ENCODE peak calls at places on chromosomes 3 and 15, in four cellular contexts. One of them, this sample, is unnamed.
A peak's percentile ranks its signal among the peaks of the same experiment; 100 is the strongest.

GRCh38 chr15:59347915-59348314 is 24.8 kb downstream of the MYO1E start:
- DNase-seq in right lobe of liver: no peak
- DNase-seq in kidney: no peak
- DNase-seq in neural progenitor cell: no peak
- DNase-seq in this sample: no peak

GRCh38 chr3:49536875-49537533 is 17.3 kb upstream of the BSN start:
- DNase-seq in kidney: no peak
- DNase-seq in right lobe of liver: no peak
- DNase-seq in neural progenitor cell: no peak
- DNase-seq in this sample: no peak

GRCh38 chr15:69319384-69320375 is 21.0 kb downstream of the PAQR5 start:
- DNase-seq in neural progenitor cell: no peak
- DNase-seq in right lobe of liver: no peak
- DNase-seq in kidney: no peak
- DNase-seq in this sample: no peak

GRCh38 chr3:58529516-58530353 is 7.3 kb downstream of the ACOX2 start:
- DNase-seq in right lobe of liver: no peak
- DNase-seq in neural progenitor cell: peak; percentile 86
- DNase-seq in kidney: peak; percentile 66
- DNase-seq in this sample: peak; percentile 37

GRCh38 chr3:194475978-194476377 is 10.8 kb downstream of the ATP13A3 start:
- DNase-seq in kidney: no peak
- DNase-seq in neural progenitor cell: no peak
- DNase-seq in right lobe of liver: no peak
- DNase-seq in this sample: no peak

GRCh38 chr3:4741404-4742307 is 237.6 kb upstream of the BHLHE40 start:
- DNase-seq in neural progenitor cell: no peak
- DNase-seq in right lobe of liver: peak; percentile 84
- DNase-seq in kidney: no peak
- DNase-seq in this sample: no peak

GRCh38 chr3:146692254-146692653 is 87.1 kb upstream of the PLSCR5 start:
- DNase-seq in kidney: no peak
- DNase-seq in right lobe of liver: no peak
- DNase-seq in neural progenitor cell: no peak
- DNase-seq in this sample: no peak

GRCh38 chr3:23676093-23676492 is 129.7 kb upstream of the UBE2E1 start:
- DNase-seq in right lobe of liver: no peak
- DNase-seq in neural progenitor cell: no peak
- DNase-seq in kidney: no peak
- DNase-seq in this sample: no peak

GRCh38 chr15:82100116-82100795 is 54.4 kb upstream of the MEX3B start:
- DNase-seq in right lobe of liver: no peak
- DNase-seq in neural progenitor cell: peak; percentile 15
- DNase-seq in kidney: no peak
- DNase-seq in this sample: no peak

GRCh38 chr3:197858598-197858997 is 67.5 kb downstream of the LRCH3 start:
- DNase-seq in right lobe of liver: no peak
- DNase-seq in kidney: no peak
- DNase-seq in neural progenitor cell: no peak
- DNase-seq in this sample: no peak

GRCh38 chr15:98718426-98719168 is 70.3 kb downstream of the IGF1R start:
- DNase-seq in kidney: no peak
- DNase-seq in neural progenitor cell: no peak
- DNase-seq in right lobe of liver: no peak
- DNase-seq in this sample: peak; percentile 63

GRCh38 chr3:156251424-156251823 is 131.0 kb downstream of the KCNAB1 start:
- DNase-seq in right lobe of liver: no peak
- DNase-seq in kidney: no peak
- DNase-seq in neural progenitor cell: peak; percentile 22
- DNase-seq in this sample: no peak

GRCh38 chr3:12629560-12629959 is 34.4 kb downstream of the RAF1 start:
- DNase-seq in kidney: no peak
- DNase-seq in right lobe of liver: peak; percentile 66
- DNase-seq in neural progenitor cell: no peak
- DNase-seq in this sample: peak; percentile 9

GRCh38 chr3:52242039-52242438 is 3.1 kb upstream of the TWF2 start:
- DNase-seq in right lobe of liver: no peak
- DNase-seq in neural progenitor cell: no peak
- DNase-seq in kidney: no peak
- DNase-seq in this sample: no peak

GRCh38 chr3:45819543-45819942 is 22.4 kb downstream of the LZTFL1 start:
- DNase-seq in neural progenitor cell: no peak
- DNase-seq in kidney: no peak
- DNase-seq in right lobe of liver: no peak
- DNase-seq in this sample: no peak

GRCh38 chr3:79604681-79605080 is 163.1 kb downstream of the ROBO1 start:
- DNase-seq in neural progenitor cell: no peak
- DNase-seq in right lobe of liver: no peak
- DNase-seq in kidney: no peak
- DNase-seq in this sample: no peak

GRCh38 chr15:32994810-32995424 is 199.6 kb downstream of the FMN1 start:
- DNase-seq in neural progenitor cell: peak; percentile 27
- DNase-seq in kidney: no peak
- DNase-seq in right lobe of liver: no peak
- DNase-seq in this sample: no peak

GRCh38 chr3:46561951-46562350 is 4.2 kb downstream of the LRRC2 start:
- DNase-seq in neural progenitor cell: no peak
- DNase-seq in kidney: no peak
- DNase-seq in right lobe of liver: no peak
- DNase-seq in this sample: no peak

GRCh38 chr3:170117134-170117533 is 64.4 kb downstream of the PHC3 start:
- DNase-seq in right lobe of liver: no peak
- DNase-seq in neural progenitor cell: peak; percentile 8
- DNase-seq in kidney: no peak
- DNase-seq in this sample: no peak

GRCh38 chr3:13103416-13104058 is 30.3 kb upstream of the IQSEC1 start:
- DNase-seq in neural progenitor cell: no peak
- DNase-seq in right lobe of liver: no peak
- DNase-seq in kidney: peak; percentile 37
- DNase-seq in this sample: no peak

GRCh38 chr3:10008588-10009344 is 17.5 kb upstream of the FANCD2 start:
- DNase-seq in right lobe of liver: peak; percentile 91
- DNase-seq in neural progenitor cell: peak; percentile 90
- DNase-seq in kidney: peak; percentile 91
- DNase-seq in this sample: peak; percentile 73

GRCh38 chr3:197331131-197331530 is 32.7 kb upstream of the DLG1 start:
- DNase-seq in right lobe of liver: no peak
- DNase-seq in kidney: no peak
- DNase-seq in neural progenitor cell: no peak
- DNase-seq in this sample: no peak

GRCh38 chr3:191198480-191198879 is 561 bp upstream of the OSTN start:
- DNase-seq in right lobe of liver: no peak
- DNase-seq in neural progenitor cell: no peak
- DNase-seq in kidney: no peak
- DNase-seq in this sample: no peak

GRCh38 chr3:25897019-25897418 is 107.1 kb downstream of the OXSM start:
- DNase-seq in neural progenitor cell: peak; percentile 55
- DNase-seq in kidney: no peak
- DNase-seq in right lobe of liver: no peak
- DNase-seq in this sample: peak; percentile 40

GRCh38 chr3:36372534-36372935 is 7.8 kb upstream of the STAC start:
- DNase-seq in neural progenitor cell: no peak
- DNase-seq in kidney: no peak
- DNase-seq in right lobe of liver: no peak
- DNase-seq in this sample: no peak

GRCh38 chr3:45795509-45795881 is 841 bp downstream of the SLC6A20 start:
- DNase-seq in kidney: no peak
- DNase-seq in neural progenitor cell: peak; percentile 49
- DNase-seq in right lobe of liver: no peak
- DNase-seq in this sample: no peak

GRCh38 chr3:79477242-79477641 is 290.6 kb downstream of the ROBO1 start:
- DNase-seq in neural progenitor cell: no peak
- DNase-seq in kidney: no peak
- DNase-seq in right lobe of liver: no peak
- DNase-seq in this sample: no peak

GRCh38 chr3:179544981-179545645 is 17.6 kb upstream of the ACTL6A start:
- DNase-seq in kidney: no peak
- DNase-seq in right lobe of liver: no peak
- DNase-seq in neural progenitor cell: no peak
- DNase-seq in this sample: no peak

GRCh38 chr3:56254261-56254660 is 214.0 kb downstream of the ERC2 start:
- DNase-seq in kidney: no peak
- DNase-seq in right lobe of liver: no peak
- DNase-seq in neural progenitor cell: no peak
- DNase-seq in this sample: no peak

GRCh38 chr15:88113909-88114308 is 142.6 kb downstream of the NTRK3 start:
- DNase-seq in neural progenitor cell: no peak
- DNase-seq in kidney: no peak
- DNase-seq in right lobe of liver: no peak
- DNase-seq in this sample: no peak

GRCh38 chr15:88118741-88119140 is 137.8 kb downstream of the NTRK3 start:
- DNase-seq in neural progenitor cell: no peak
- DNase-seq in right lobe of liver: no peak
- DNase-seq in kidney: no peak
- DNase-seq in this sample: no peak

GRCh38 chr15:88118035-88118434 is 138.5 kb downstream of the NTRK3 start:
- DNase-seq in right lobe of liver: no peak
- DNase-seq in kidney: no peak
- DNase-seq in neural progenitor cell: no peak
- DNase-seq in this sample: no peak

GRCh38 chr15:88120021-88120420 is 136.5 kb downstream of the NTRK3 start:
- DNase-seq in kidney: no peak
- DNase-seq in neural progenitor cell: no peak
- DNase-seq in right lobe of liver: no peak
- DNase-seq in this sample: no peak

DNA sequence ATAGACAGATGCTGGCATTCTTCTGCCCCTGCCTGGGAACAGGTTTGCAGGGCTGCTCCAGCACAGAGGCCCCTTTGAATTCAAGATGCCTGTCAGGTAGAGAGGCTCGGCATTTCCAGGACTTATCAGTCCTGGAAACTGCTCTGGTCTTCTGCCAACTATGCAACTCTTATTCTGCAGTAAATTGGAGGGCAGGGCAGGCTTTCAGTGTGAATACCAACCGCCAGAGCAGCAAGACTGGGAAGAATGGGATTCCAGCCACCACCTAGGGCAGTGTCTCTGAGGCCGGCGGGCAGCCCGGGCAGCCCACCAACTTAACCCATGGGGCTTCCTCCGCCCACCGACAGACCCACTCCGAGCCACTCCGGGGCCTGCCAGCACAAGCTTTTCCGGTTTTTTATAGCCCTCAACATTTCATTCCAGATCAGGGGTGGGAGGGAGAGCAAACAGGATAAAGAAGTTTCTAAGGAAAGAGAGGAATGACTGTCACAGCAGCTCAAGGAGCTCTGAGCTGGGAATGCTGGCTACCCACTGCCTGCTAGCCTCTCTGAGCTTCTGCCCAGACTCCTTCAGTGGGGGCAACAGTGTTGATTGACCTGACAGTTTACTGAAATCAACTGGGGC is 140.9 kb downstream of the NTRK3 start:
- DNase-seq in kidney: no peak
- DNase-seq in neural progenitor cell: no peak
- DNase-seq in right lobe of liver: no peak
- DNase-seq in this sample: no peak
- H3K4me3 ChIP-seq in kidney: no peak overlapping the region
- H3K4me3 ChIP-seq in neural progenitor cell: no peak overlapping the region
- H3K4me3 ChIP-seq in right lobe of liver: no peak overlapping the region
- H3K4me3 ChIP-seq in this sample: no peak overlapping the region

GRCh38 chr15:66101715-66102395 is 151.7 kb downstream of the MEGF11 start:
- DNase-seq in kidney: no peak
- DNase-seq in right lobe of liver: no peak
- DNase-seq in neural progenitor cell: peak; percentile 84
- DNase-seq in this sample: no peak
- H3K4me1 ChIP-seq in kidney: no peaks in the 10 kb centered on the region
- H3K4me1 ChIP-seq in right lobe of liver: no peaks in the 10 kb centered on the region
- H3K4me1 ChIP-seq in neural progenitor cell: peaks cover 58% of the 10 kb centered on the region
- H3K4me1 ChIP-seq in this sample: no peaks in the 10 kb centered on the region

GRCh38 chr3:76463501-76463900 is 576.4 kb upstream of the ROBO2 start:
- DNase-seq in kidney: no peak
- DNase-seq in neural progenitor cell: no peak
- DNase-seq in right lobe of liver: no peak
- DNase-seq in this sample: no peak
- H3K9me3 ChIP-seq in kidney: no peaks in the 10 kb centered on the region
- H3K9me3 ChIP-seq in neural progenitor cell: no peaks in the 10 kb centered on the region
- H3K9me3 ChIP-seq in right lobe of liver: no peaks in the 10 kb centered on the region
- H3K9me3 ChIP-seq in this sample: no peaks in the 10 kb centered on the region

GRCh38 chr3:127698264-127699097 is 25.7 kb downstream of the ABTB1 start:
- DNase-seq in kidney: peak; percentile 32
- DNase-seq in right lobe of liver: no peak
- DNase-seq in neural progenitor cell: no peak
- DNase-seq in this sample: peak; percentile 2

GRCh38 chr3:127699946-127700300 is 27.2 kb downstream of the ABTB1 start:
- DNase-seq in kidney: no peak
- DNase-seq in neural progenitor cell: no peak
- DNase-seq in right lobe of liver: no peak
- DNase-seq in this sample: no peak

GRCh38 chr3:127700406-127700805 is 27.7 kb downstream of the ABTB1 start:
- DNase-seq in kidney: peak; percentile 41
- DNase-seq in right lobe of liver: peak; percentile 88
- DNase-seq in neural progenitor cell: peak; percentile 48
- DNase-seq in this sample: no peak

GRCh38 chr3:127699098-127699945 is 26.6 kb downstream of the ABTB1 start:
- DNase-seq in kidney: peak; percentile 23
- DNase-seq in right lobe of liver: no peak
- DNase-seq in neural progenitor cell: no peak
- DNase-seq in this sample: no peak

DNA sequence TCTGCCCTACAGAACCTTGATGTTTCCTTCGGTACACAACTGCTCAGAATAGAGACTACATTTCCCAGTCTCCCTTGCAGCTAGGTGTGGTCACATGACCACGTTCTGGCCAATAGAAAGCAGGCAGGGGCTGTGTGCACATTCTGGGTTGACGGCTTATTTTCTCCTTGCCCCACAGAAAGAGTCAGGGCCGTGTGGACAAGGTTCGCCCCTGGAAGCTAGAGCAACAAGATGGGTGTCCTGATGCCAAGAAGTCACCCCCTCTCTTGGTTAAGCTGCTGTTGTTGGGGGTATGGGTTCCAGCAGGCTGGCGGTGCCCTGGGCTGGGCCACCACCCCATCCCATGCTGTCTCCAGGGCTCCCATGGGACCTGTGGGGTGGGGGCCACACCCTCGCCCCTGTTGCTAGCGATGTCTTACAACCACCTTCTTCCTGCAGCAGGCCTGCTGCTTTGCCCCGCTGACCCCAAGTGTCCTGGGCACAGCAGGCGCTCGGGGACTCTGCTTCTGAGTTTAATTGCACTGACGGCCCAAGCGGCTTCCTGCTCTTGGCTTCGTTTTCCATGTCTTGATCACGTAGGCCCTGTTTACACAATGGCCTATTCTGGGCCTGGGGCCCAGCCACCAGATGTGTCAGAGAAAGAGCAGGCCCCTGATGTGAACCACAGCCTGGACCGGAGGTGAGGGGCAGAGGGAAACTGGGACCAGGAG is 24.9 kb downstream of the ABTB1 start:
- DNase-seq in right lobe of liver: peak; percentile 87
- DNase-seq in neural progenitor cell: peak; percentile 80
- DNase-seq in kidney: peak; percentile 91
- DNase-seq in this sample: peak; percentile 82
- H3K4me3 ChIP-seq in right lobe of liver: peak overlapping the region; percentile 18
- H3K4me3 ChIP-seq in neural progenitor cell: no peak overlapping the region
- H3K4me3 ChIP-seq in kidney: no peak overlapping the region
- H3K4me3 ChIP-seq in this sample: peak overlapping the region; percentile 42

GRCh38 chr15:39430389-39430788 is 150.5 kb upstream of the THBS1 start:
- DNase-seq in neural progenitor cell: no peak
- DNase-seq in right lobe of liver: no peak
- DNase-seq in kidney: no peak
- DNase-seq in this sample: no peak
- H3K4me1 ChIP-seq in neural progenitor cell: peaks cover 6% of the 10 kb centered on the region
- H3K4me1 ChIP-seq in right lobe of liver: no peaks in the 10 kb centered on the region
- H3K4me1 ChIP-seq in kidney: no peaks in the 10 kb centered on the region
- H3K4me1 ChIP-seq in this sample: no peaks in the 10 kb centered on the region